ENCODE peak calls at places on chromosomes 16 and 17, in seven cellular contexts. G is HCT116, P is GM12878, S is HEK293T, X is H1, A is HepG2, D is K562. N is an unnamed sample.

GRCh38 chr16:86584726-86585721 is 6.7 kb downstream of the FOXL1 start:
- DNase-seq in P (no peak), X (no peak), D (no peak), A (no peak), G (no peak), S (no peak), N (no peak)

GRCh38 chr16:50093607-50094570 is 28.1 kb downstream of the HEATR3 start:
- DNase-seq in A (no peak), D (no peak), P (no peak), S (no peak), G (no peak), X (no peak), N (no peak)

GRCh38 chr16:15564619-15565339 is 78.2 kb downstream of the MARF1 start:
- DNase-seq in D (no peak), G (no peak), X (no peak), S (no peak), A (no peak), P (no peak), N (no peak)

GRCh38 chr17:36608794-36609497 is 7.6 kb downstream of the MRM1 start:
- DNase-seq in S (no peak), G (peak), D (peak), X (peak), A (no peak), P (no peak), N (peak)

GRCh38 chr17:19363460-19364035 is 1.0 kb upstream of the B9D1 start:
- DNase-seq in G (no peak), A (no peak), S (no peak), P (no peak), D (no peak), X (no peak), N (no peak)

GRCh38 chr16:31181102-31181830 is 1.3 kb downstream of the FUS start:
- DNase-seq in S (no peak), X (no peak), P (no peak), G (no peak), A (no peak), D (peak), N (peak)

GRCh38 chr17:7633093-7633492 is 3.2 kb downstream of the SHBG start:
- DNase-seq in S (peak), D (no peak), A (peak), X (no peak), G (no peak), P (no peak), N (peak)

GRCh38 chr16:79601092-79601977 is 798 bp upstream of the MAF start:
- DNase-seq in G (no peak), D (no peak), A (peak), P (no peak), X (no peak), S (no peak), N (peak)

GRCh38 chr17:35849469-35850348 is 19.0 kb downstream of the HEATR9 start:
- DNase-seq in D (peak), S (peak), P (peak), X (peak), G (peak), A (peak), N (peak)

DNA sequence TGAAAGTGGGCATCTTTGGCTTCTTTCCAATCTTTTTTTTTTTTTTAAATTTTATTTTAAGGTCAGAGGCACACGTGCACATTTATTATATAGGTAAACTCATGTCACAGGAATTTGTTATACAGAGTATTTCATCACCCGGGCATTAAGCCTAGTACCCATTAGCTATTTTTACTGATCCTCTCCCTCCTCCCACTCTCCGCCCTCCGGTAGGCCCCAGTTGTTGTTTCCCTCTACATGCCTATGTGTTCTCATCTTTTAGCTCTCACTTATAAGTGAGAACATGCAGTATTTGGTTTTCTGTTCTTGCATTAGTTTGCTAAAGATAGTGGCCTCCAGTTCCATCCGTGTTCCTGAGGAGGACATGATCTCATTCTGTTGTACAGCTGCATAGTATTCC is 108.5 kb downstream of the CYB561 start:
- DNase-seq in D (no peak), P (no peak), A (no peak), S (no peak), G (no peak), X (no peak), N (no peak)
- TF ChIP-seq SP1 in D (no peak), P (no peak), A (no peak), S (no peak), G (no peak), X (no peak), N (no peak)

GRCh38 chr16:57125969-57126368 is 33.6 kb downstream of the CPNE2 start:
- DNase-seq in G (no peak), X (no peak), A (no peak), S (no peak), D (no peak), P (no peak), N (no peak)

GRCh38 chr16:57123216-57123968 is 31.0 kb downstream of the CPNE2 start:
- DNase-seq in A (no peak), S (no peak), G (no peak), P (no peak), D (no peak), X (no peak), N (no peak)

GRCh38 chr16:57126412-57126811 is 34.0 kb downstream of the CPNE2 start:
- DNase-seq in S (no peak), P (no peak), D (no peak), A (no peak), X (no peak), G (no peak), N (no peak)

GRCh38 chr16:57127037-57127763 is 34.8 kb downstream of the CPNE2 start:
- DNase-seq in X (no peak), A (no peak), G (no peak), S (no peak), D (no peak), P (peak), N (no peak)

DNA sequence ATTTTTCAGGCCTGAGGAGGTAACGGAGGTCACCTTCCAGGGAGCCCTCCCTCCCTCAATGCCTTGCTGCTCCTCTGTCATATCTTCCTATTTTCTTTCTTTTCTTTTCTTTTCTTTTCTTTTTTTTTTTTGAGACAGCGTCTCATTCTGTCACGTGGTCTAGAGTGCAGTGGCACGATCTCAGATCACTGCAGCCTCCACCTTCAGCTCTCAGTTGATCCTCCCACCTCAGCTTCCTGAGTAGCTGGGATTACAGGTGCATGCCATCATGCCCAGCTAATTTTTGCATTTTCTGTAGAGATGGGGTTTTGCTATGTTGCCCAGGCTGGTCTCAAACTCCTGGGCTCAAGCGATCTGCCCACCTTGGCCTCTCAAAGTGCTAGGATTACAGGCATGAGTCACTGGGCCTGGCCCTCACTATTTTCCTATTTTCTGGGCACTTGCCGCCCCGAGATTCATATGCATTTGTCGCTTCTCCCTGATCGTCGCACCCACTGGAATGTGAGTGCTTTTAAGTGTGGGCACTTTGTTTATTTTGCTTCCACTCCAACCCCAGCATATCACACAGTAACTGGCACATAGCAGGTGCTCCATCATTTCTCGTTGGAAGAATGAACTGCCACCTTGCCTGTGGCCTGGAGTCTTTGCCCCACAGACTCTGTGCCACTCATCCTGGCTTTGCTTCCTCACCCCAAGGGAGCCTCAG is 31.7 kb downstream of the CPNE2 start:
- DNase-seq in A (no peak), S (no peak), G (no peak), D (no peak), X (no peak), P (no peak), N (no peak)
- TF ChIP-seq SP1 in A (no peak), S (no peak), G (no peak), D (no peak), X (no peak), P (no peak), N (no peak)

DNA sequence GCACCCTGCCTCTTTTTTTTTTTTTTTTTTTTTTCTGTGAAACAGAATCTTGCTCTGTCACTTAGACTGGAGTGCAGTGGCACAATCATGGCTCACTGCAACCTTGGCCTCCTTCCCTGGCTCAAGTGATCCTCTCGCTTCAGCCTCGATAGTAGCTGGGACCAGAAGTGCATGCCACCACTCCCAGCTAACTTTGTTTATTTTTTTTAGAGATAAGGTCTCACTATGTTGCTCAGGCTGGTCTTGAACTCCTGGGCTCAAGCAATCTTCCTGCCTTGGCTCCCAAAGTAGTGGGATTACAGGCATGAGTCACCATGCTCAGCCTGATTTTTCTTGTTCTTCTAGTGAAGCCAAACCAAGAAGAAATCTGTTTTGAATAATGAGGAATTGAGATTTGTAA is 25.0 kb downstream of the CDK12 start:
- DNase-seq in D (no peak), A (no peak), X (no peak), P (no peak), S (no peak), G (no peak), N (no peak)
- TF ChIP-seq SP1 in D (no peak), A (no peak), X (no peak), P (no peak), S (no peak), G (no peak), N (no peak)

GRCh38 chr17:27381007-27381501 is 75.2 kb upstream of the KSR1 start:
- DNase-seq in G (peak), D (peak), P (peak), A (peak), X (peak), S (peak), N (peak)
- TF ChIP-seq SP1 in G (no peak), D (peak), P (peak), A (peak), X (peak), S (no peak), N (peak)

DNA sequence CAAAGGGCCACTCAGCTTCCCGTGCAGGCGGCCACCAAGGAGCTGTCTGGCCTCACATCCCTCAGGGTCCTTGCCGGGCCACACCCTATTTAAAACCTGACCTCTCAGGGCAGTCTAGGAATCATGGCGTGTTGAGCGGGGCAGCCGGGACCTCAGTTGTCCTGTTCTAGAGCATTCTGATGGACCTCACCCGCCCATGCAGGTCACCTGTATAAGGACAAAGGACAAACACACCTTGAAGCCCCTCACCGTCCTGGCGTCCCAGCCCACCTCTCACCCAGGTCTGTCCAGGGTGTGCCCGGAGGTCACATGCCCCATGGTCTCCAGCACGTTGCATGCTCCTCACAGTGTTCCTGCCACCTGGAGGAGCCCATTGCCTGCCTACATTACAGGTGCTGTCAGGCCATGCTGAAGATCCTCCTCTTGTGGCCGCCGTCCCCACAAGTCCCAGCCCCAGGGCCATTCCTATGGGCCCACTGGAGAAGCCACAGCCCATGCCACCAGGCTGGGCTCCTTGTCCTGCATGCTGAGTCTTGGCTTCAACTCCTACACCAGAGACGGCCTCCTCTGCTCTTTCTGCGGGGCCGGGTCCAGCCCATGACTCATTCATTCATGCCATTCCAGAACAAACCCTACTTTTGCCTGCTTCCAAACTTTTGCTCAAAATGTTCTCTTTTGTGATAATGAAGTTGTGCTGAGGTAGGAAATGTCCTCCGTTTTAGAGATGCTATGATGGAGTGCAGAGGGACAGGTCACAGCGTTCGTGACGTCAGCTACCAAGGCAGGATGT is 46.3 kb downstream of the PEMT start:
- DNase-seq in A (no peak), X (no peak), D (no peak), S (no peak), P (no peak), G (no peak), N (no peak)
- TF ChIP-seq SP1 in A (no peak), X (no peak), D (no peak), S (no peak), P (no peak), G (no peak), N (no peak)

GRCh38 chr17:61794242-61794641 is 69.1 kb downstream of the BRIP1 start:
- DNase-seq in A (no peak), P (no peak), X (no peak), G (no peak), D (no peak), S (no peak), N (no peak)

GRCh38 chr17:61797283-61797682 is 66.0 kb downstream of the BRIP1 start:
- DNase-seq in X (no peak), S (no peak), P (no peak), G (no peak), D (no peak), A (no peak), N (no peak)

GRCh38 chr17:61794792-61795191 is 68.5 kb downstream of the BRIP1 start:
- DNase-seq in A (no peak), S (no peak), D (no peak), X (no peak), P (no peak), G (no peak), N (no peak)

GRCh38 chr17:61793565-61793964 is 69.8 kb downstream of the BRIP1 start:
- DNase-seq in G (no peak), X (no peak), P (no peak), A (no peak), S (no peak), D (no peak), N (no peak)

DNA sequence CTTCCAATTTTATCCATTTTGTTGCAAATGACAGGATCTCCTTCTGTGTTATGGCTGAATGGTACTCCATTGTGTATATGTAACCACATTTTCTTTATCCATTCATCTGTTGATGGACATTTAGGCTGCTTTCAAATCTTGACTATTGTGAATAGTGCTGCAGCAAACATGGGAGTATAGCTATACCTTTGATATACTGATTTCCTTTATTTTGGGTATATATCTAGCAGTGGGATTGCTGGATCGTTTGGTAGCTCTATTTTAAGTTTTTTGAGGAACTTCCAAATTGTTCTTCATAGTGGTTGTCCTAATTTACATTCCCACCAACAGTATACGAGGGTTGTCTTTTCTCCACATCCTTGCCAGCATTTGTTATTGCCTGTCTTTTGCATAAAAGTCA is 67.8 kb downstream of the BRIP1 start:
- DNase-seq in A (no peak), D (no peak), P (no peak), S (no peak), G (no peak), X (no peak), N (no peak)
- TF ChIP-seq SP1 in A (no peak), D (no peak), P (no peak), S (no peak), G (no peak), X (no peak), N (no peak)

GRCh38 chr17:1160591-1161041 is 19.2 kb downstream of the ABR start:
- DNase-seq in G (no peak), X (no peak), P (no peak), A (no peak), S (no peak), D (no peak), N (peak)

GRCh38 chr17:1159781-1160180 is 20.0 kb downstream of the ABR start:
- DNase-seq in X (no peak), D (no peak), G (no peak), S (no peak), A (no peak), P (no peak), N (no peak)

GRCh38 chr17:1158879-1159278 is 20.9 kb downstream of the ABR start:
- DNase-seq in S (no peak), D (no peak), A (no peak), X (no peak), P (no peak), G (no peak), N (no peak)

GRCh38 chr17:1164935-1165556 is 14.7 kb downstream of the ABR start:
- DNase-seq in D (no peak), X (no peak), G (no peak), S (no peak), P (no peak), A (no peak), N (no peak)

DNA sequence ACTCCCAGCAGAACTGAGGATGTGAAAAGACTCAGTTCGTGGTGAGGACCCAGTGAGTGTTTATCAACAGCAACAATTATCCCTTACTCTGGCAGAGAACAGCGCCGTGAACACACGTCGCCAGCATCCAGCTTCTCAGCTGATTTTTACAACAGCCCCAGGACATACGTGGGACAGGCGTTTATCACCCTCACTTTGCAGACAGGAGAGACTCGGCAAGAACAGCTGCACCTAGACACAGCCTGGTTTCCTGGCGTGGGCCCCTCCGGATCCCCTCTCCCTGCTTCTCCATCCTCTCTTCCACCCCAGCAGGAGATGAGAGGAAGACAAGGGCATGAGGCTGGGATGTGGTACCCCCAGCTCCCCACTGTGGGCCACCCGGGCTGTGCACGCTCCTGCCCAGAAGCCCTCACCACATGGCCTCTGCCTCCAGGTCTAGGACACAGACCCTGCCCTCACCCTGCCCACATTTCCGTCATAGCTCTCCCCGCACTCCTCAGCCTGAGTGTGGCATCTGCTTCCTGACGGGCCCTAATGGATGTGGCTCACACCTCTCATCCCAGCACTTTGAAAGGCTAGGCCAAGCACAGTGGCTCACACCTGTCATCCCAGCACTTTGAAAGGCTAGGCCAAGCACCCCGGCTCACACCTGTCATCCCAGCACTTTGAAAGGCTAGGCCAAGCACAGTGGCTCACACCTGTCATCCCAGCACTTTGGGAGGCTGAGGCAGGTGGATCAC is 17.5 kb downstream of the ABR start:
- DNase-seq in A (no peak), P (no peak), S (no peak), G (no peak), D (no peak), X (no peak), N (no peak)
- TF ChIP-seq SP1 in A (no peak), P (no peak), S (no peak), G (no peak), D (no peak), X (no peak), N (no peak)

DNA sequence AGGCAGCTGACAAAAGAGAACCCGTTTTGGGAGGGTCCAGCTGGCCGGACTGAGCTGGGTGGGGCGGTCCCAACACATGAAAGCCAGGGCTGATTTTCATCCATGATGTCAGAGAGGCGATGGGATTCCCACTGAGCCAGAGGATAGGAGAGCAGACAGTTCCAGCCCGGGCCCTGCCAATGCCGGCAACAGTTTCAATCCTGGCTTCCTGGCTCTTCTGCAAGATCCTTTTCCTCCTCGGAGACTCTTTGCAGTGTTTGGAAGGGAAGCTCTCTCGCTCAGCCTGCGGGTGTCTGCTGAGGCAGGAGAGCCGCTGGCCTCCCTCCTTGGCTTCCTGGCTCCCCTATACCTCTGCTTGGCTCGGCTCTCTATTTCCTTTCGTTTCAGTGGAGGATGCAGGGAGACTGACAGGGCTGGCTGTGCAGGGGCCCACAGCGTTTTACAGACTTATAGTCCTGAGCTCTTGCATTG is 145.5 kb upstream of the SOX9 start:
- DNase-seq in P (no peak), G (no peak), D (no peak), X (no peak), S (no peak), A (no peak), N (no peak)
- TF ChIP-seq SP1 in P (no peak), G (no peak), D (no peak), X (no peak), S (no peak), A (no peak), N (no peak)

DNA sequence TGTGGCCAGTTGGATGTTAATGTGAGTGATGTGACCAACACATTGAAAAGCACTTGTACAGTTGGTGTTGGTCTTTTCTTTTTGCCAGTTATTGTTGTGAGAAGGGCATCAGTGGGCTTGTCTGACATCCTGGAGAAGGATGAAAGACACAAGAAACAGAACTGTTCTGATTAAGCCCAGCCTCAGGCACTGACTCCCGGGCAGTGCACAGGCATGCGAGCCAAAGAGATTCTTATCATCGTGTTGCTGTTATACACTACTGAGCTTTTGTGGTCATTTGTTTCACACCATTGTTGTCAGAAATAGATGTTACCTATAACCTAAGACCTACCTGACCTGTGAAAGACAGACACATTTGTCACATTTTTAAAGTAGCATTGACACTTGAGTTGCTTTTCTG is 236.8 kb upstream of the CA10 start:
- DNase-seq in S (no peak), D (no peak), P (no peak), A (no peak), G (no peak), X (no peak), N (no peak)
- TF ChIP-seq SP1 in S (no peak), D (no peak), P (no peak), A (no peak), G (no peak), X (no peak), N (no peak)

GRCh38 chr16:89925596-89926079 is 2.5 kb downstream of the TUBB3 start:
- DNase-seq in X (no peak), D (no peak), A (no peak), S (peak), G (no peak), P (no peak), N (peak)
- TF ChIP-seq SP1 in X (no peak), D (no peak), A (no peak), S (no peak), G (no peak), P (no peak), N (no peak)

N was measured in WTC11.